ENCODE peak calls at places on chromosomes 3 and 15, in six cellular contexts. One of them, this sample, is unnamed. For H3K4me1 and H3K36me3, the result is how much of the 10 kb centered on the place peaks cover.

GRCh38 chr15:45399381-45400212 is 21.3 kb upstream of the GATM start:
- DNase-seq in aorta: no peak
- DNase-seq in HCT116: peak
- DNase-seq in heart left ventricle: no peak
- DNase-seq in breast epithelium: no peak
- DNase-seq in psoas muscle: no peak
- DNase-seq in this sample: no peak

GRCh38 chr3:35137612-35138011 is 501.7 kb upstream of the ARPP21 start:
- DNase-seq in aorta: no peak
- DNase-seq in HCT116: no peak
- DNase-seq in heart left ventricle: no peak
- DNase-seq in breast epithelium: no peak
- DNase-seq in psoas muscle: no peak
- DNase-seq in this sample: no peak

GRCh38 chr15:36594556-36595090 is 15.2 kb downstream of the CDIN1 start:
- DNase-seq in aorta: no peak
- DNase-seq in HCT116: no peak
- DNase-seq in heart left ventricle: no peak
- DNase-seq in breast epithelium: no peak
- DNase-seq in psoas muscle: no peak
- DNase-seq in this sample: no peak

GRCh38 chr15:55108858-55109518 is 87.8 kb downstream of the RSL24D1 start:
- DNase-seq in aorta: peak
- DNase-seq in HCT116: peak
- DNase-seq in heart left ventricle: peak
- DNase-seq in breast epithelium: peak
- DNase-seq in psoas muscle: peak
- DNase-seq in this sample: peak

GRCh38 chr3:194738254-194739093 is 52.8 kb downstream of the FAM43A start:
- DNase-seq in aorta: peak
- DNase-seq in HCT116: peak
- DNase-seq in heart left ventricle: peak
- DNase-seq in breast epithelium: no peak
- DNase-seq in psoas muscle: peak
- DNase-seq in this sample: no peak

GRCh38 chr3:46812237-46812791 is 50.9 kb downstream of the MYL3 start:
- DNase-seq in aorta: peak
- DNase-seq in HCT116: no peak
- DNase-seq in heart left ventricle: peak
- DNase-seq in breast epithelium: peak
- DNase-seq in psoas muscle: peak
- DNase-seq in this sample: peak

GRCh38 chr15:35958021-35958420 is 412.1 kb upstream of the DPH6 start:
- DNase-seq in aorta: no peak
- DNase-seq in HCT116: no peak
- DNase-seq in heart left ventricle: no peak
- DNase-seq in breast epithelium: no peak
- DNase-seq in psoas muscle: no peak
- DNase-seq in this sample: no peak

GRCh38 chr3:155664922-155665695 is 79.8 kb downstream of the PLCH1 start:
- DNase-seq in aorta: no peak
- DNase-seq in HCT116: peak
- DNase-seq in heart left ventricle: peak
- DNase-seq in breast epithelium: no peak
- DNase-seq in psoas muscle: peak
- DNase-seq in this sample: peak

GRCh38 chr3:157859541-157859940 is 246.7 kb downstream of the SHOX2 start:
- DNase-seq in aorta: no peak
- DNase-seq in HCT116: no peak
- DNase-seq in heart left ventricle: no peak
- DNase-seq in breast epithelium: no peak
- DNase-seq in psoas muscle: no peak
- DNase-seq in this sample: no peak

GRCh38 chr15:101043911-101044624 is 124.9 kb downstream of the LRRK1 start:
- DNase-seq in aorta: no peak
- DNase-seq in HCT116: no peak
- DNase-seq in heart left ventricle: no peak
- DNase-seq in breast epithelium: no peak
- DNase-seq in psoas muscle: no peak
- DNase-seq in this sample: no peak

GRCh38 chr3:109553573-109554371 is 216.4 kb upstream of the DPPA4 start:
- DNase-seq in aorta: no peak
- DNase-seq in HCT116: peak
- DNase-seq in heart left ventricle: no peak
- DNase-seq in breast epithelium: no peak
- DNase-seq in psoas muscle: no peak
- DNase-seq in this sample: no peak

GRCh38 chr3:12963869-12964712 is 109.1 kb downstream of the IQSEC1 start:
- DNase-seq in aorta: no peak
- DNase-seq in HCT116: no peak
- DNase-seq in heart left ventricle: no peak
- DNase-seq in breast epithelium: no peak
- DNase-seq in psoas muscle: peak
- DNase-seq in this sample: peak

GRCh38 chr3:44065311-44065710 is 176.4 kb upstream of the TOPAZ1 start:
- DNase-seq in aorta: no peak
- DNase-seq in HCT116: no peak
- DNase-seq in heart left ventricle: no peak
- DNase-seq in breast epithelium: no peak
- DNase-seq in psoas muscle: no peak
- DNase-seq in this sample: no peak

GRCh38 chr15:39587910-39588530 is 7.1 kb downstream of the THBS1 start:
- DNase-seq in aorta: no peak
- DNase-seq in HCT116: no peak
- DNase-seq in heart left ventricle: no peak
- DNase-seq in breast epithelium: no peak
- DNase-seq in psoas muscle: no peak
- DNase-seq in this sample: peak

GRCh38 chr3:69738291-69738690 is 973 bp upstream of the MITF start:
- DNase-seq in aorta: no peak
- DNase-seq in HCT116: no peak
- DNase-seq in heart left ventricle: no peak
- DNase-seq in breast epithelium: no peak
- DNase-seq in psoas muscle: no peak
- DNase-seq in this sample: no peak

GRCh38 chr3:111047053-111047452 is 24.6 kb upstream of the NECTIN3 start:
- DNase-seq in aorta: no peak
- DNase-seq in HCT116: no peak
- DNase-seq in heart left ventricle: no peak
- DNase-seq in breast epithelium: no peak
- DNase-seq in psoas muscle: no peak
- DNase-seq in this sample: no peak

GRCh38 chr15:95842576-95842975 is 487.9 kb upstream of the NR2F2 start:
- DNase-seq in aorta: no peak
- DNase-seq in HCT116: no peak
- DNase-seq in heart left ventricle: no peak
- DNase-seq in breast epithelium: no peak
- DNase-seq in psoas muscle: no peak
- DNase-seq in this sample: no peak

GRCh38 chr15:37102315-37103021 is 2.1 kb upstream of the MEIS2 start:
- DNase-seq in aorta: peak
- DNase-seq in HCT116: no peak
- DNase-seq in heart left ventricle: no peak
- DNase-seq in breast epithelium: no peak
- DNase-seq in psoas muscle: no peak
- DNase-seq in this sample: no peak

GRCh38 chr15:90882781-90883525 is 1.4 kb upstream of the FES start:
- DNase-seq in aorta: no peak
- DNase-seq in HCT116: no peak
- DNase-seq in heart left ventricle: no peak
- DNase-seq in breast epithelium: no peak
- DNase-seq in psoas muscle: no peak
- DNase-seq in this sample: no peak

GRCh38 chr15:90880381-90881145 is 3.7 kb upstream of the FES start:
- DNase-seq in aorta: no peak
- DNase-seq in HCT116: no peak
- DNase-seq in heart left ventricle: no peak
- DNase-seq in breast epithelium: no peak
- DNase-seq in psoas muscle: no peak
- DNase-seq in this sample: no peak

GRCh38 chr15:90883526-90883931 is 775 bp upstream of the FES start:
- DNase-seq in aorta: no peak
- DNase-seq in HCT116: no peak
- DNase-seq in heart left ventricle: no peak
- DNase-seq in breast epithelium: no peak
- DNase-seq in psoas muscle: no peak
- DNase-seq in this sample: peak

GRCh38 chr15:90881181-90881977 is 2.9 kb upstream of the FES start:
- DNase-seq in aorta: no peak
- DNase-seq in HCT116: no peak
- DNase-seq in heart left ventricle: no peak
- DNase-seq in breast epithelium: no peak
- DNase-seq in psoas muscle: no peak
- DNase-seq in this sample: no peak

DNA sequence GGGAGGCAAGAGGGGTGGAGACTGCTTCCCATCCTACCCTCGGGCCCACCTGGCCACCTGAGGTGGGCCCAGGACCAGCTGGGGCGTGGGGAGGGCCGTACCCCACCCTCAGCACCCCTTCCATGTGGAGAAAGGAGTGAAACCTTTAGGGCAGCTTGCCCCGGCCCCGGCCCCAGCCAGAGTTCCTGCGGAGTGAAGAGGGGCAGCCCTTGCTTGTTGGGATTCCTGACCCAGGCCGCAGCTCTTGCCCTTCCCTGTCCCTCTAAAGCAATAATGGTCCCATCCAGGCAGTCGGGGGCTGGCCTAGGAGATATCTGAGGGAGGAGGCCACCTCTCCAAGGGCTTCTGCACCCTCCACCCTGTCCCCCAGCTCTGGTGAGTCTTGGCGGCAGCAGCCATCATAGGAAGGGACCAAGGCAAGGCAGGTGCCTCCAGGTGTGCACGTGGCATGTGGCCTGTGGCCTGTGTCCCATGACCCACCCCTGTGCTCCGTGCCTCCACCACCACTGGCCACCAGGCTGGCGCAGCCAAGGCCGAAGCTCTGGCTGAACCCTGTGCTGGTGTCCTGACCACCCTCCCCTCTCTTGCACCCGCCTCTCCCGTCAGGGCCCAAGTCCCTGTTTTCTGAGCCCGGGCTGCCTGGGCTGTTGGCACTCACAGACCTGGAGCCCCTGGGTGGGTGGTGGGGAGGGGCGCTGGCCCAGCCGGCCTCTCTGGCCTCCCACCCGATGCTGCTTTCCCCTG is 2.2 kb upstream of the FES start:
- DNase-seq in aorta: no peak
- DNase-seq in HCT116: no peak
- DNase-seq in heart left ventricle: no peak
- DNase-seq in breast epithelium: no peak
- DNase-seq in psoas muscle: no peak
- DNase-seq in this sample: no peak
- H3K4me1 ChIP-seq in aorta: under half
- H3K4me1 ChIP-seq in HCT116: under half
- H3K4me1 ChIP-seq in heart left ventricle: under half
- H3K4me1 ChIP-seq in breast epithelium: under half
- H3K4me1 ChIP-seq in psoas muscle: under half
- H3K4me1 ChIP-seq in this sample: under half

GRCh38 chr3:126472277-126473006 is 3.2 kb downstream of the ZXDC start:
- DNase-seq in aorta: peak
- DNase-seq in HCT116: peak
- DNase-seq in heart left ventricle: peak
- DNase-seq in breast epithelium: no peak
- DNase-seq in psoas muscle: peak
- DNase-seq in this sample: peak
- H3K36me3 ChIP-seq in aorta: under half
- H3K36me3 ChIP-seq in HCT116: under half
- H3K36me3 ChIP-seq in heart left ventricle: under half
- H3K36me3 ChIP-seq in breast epithelium: under half
- H3K36me3 ChIP-seq in psoas muscle: half or more
- H3K36me3 ChIP-seq in this sample: under half

GRCh38 chr15:83129791-83130190 is 22.3 kb downstream of the TM6SF1 start:
- DNase-seq in aorta: no peak
- DNase-seq in HCT116: no peak
- DNase-seq in heart left ventricle: no peak
- DNase-seq in breast epithelium: no peak
- DNase-seq in psoas muscle: no peak
- DNase-seq in this sample: no peak

GRCh38 chr15:83132861-83133523 is 25.5 kb downstream of the TM6SF1 start:
- DNase-seq in aorta: no peak
- DNase-seq in HCT116: no peak
- DNase-seq in heart left ventricle: no peak
- DNase-seq in breast epithelium: no peak
- DNase-seq in psoas muscle: no peak
- DNase-seq in this sample: no peak

GRCh38 chr15:83123529-83123928 is 16.1 kb downstream of the TM6SF1 start:
- DNase-seq in aorta: no peak
- DNase-seq in HCT116: no peak
- DNase-seq in heart left ventricle: no peak
- DNase-seq in breast epithelium: no peak
- DNase-seq in psoas muscle: no peak
- DNase-seq in this sample: no peak

GRCh38 chr15:83127547-83128150 is 20.2 kb downstream of the TM6SF1 start:
- DNase-seq in aorta: no peak
- DNase-seq in HCT116: no peak
- DNase-seq in heart left ventricle: no peak
- DNase-seq in breast epithelium: no peak
- DNase-seq in psoas muscle: no peak
- DNase-seq in this sample: no peak
- H3K4me1 ChIP-seq in aorta: under half
- H3K4me1 ChIP-seq in HCT116: under half
- H3K4me1 ChIP-seq in heart left ventricle: under half
- H3K4me1 ChIP-seq in breast epithelium: under half
- H3K4me1 ChIP-seq in psoas muscle: under half
- H3K4me1 ChIP-seq in this sample: under half

GRCh38 chr3:112689989-112690388 is 49.0 kb upstream of the CCDC80 start:
- DNase-seq in aorta: peak
- DNase-seq in HCT116: no peak
- DNase-seq in heart left ventricle: no peak
- DNase-seq in breast epithelium: no peak
- DNase-seq in psoas muscle: no peak
- DNase-seq in this sample: no peak

GRCh38 chr3:112689385-112689784 is 48.4 kb upstream of the CCDC80 start:
- DNase-seq in aorta: no peak
- DNase-seq in HCT116: no peak
- DNase-seq in heart left ventricle: no peak
- DNase-seq in breast epithelium: no peak
- DNase-seq in psoas muscle: no peak
- DNase-seq in this sample: no peak

GRCh38 chr3:112688085-112688769 is 47.3 kb upstream of the CCDC80 start:
- DNase-seq in aorta: no peak
- DNase-seq in HCT116: no peak
- DNase-seq in heart left ventricle: no peak
- DNase-seq in breast epithelium: no peak
- DNase-seq in psoas muscle: no peak
- DNase-seq in this sample: no peak

GRCh38 chr3:112687621-112688020 is 46.7 kb upstream of the CCDC80 start:
- DNase-seq in aorta: no peak
- DNase-seq in HCT116: no peak
- DNase-seq in heart left ventricle: no peak
- DNase-seq in breast epithelium: no peak
- DNase-seq in psoas muscle: no peak
- DNase-seq in this sample: no peak

DNA sequence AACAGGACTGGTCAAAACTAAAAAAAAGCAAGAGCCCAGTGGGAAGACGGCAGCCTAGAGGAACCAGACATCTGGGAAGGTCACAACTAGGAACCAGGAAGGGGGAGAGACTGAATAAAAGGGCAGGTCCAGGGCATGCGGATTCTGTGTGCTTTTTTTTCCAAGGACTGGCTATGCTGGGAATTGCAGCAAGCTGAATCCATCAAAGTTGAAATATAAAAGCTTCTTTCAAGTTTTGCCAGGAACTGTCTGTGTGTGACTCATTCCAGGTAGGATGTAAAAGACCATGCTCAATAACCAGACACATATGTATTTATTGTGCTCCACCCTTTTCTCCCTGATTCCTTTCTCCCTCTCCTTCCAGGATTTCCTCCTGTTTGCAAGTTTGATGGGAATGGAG is 47.9 kb upstream of the CCDC80 start:
- DNase-seq in aorta: no peak
- DNase-seq in HCT116: peak
- DNase-seq in heart left ventricle: no peak
- DNase-seq in breast epithelium: no peak
- DNase-seq in psoas muscle: no peak
- DNase-seq in this sample: no peak
- H3K36me3 ChIP-seq in aorta: under half
- H3K36me3 ChIP-seq in HCT116: under half
- H3K36me3 ChIP-seq in heart left ventricle: under half
- H3K36me3 ChIP-seq in breast epithelium: under half
- H3K36me3 ChIP-seq in psoas muscle: under half
- H3K36me3 ChIP-seq in this sample: under half

This sample was measured in mucosa of descending colon.